ENCODE peak calls at places on chromosomes 16 and 17, in eight cellular contexts. X is epithelial cell of esophagus; W is dermis blood vessel endothelial cell; N is activated naive CD8-positive, alpha-beta T cell treated with anti-CD3 and anti-CD28 coated beads for 36 hours; D is CD14-positive monocyte; O is H7; C is fibroblast of lung; Y is kidney tubule cell. M is an unnamed sample.

GRCh38 chr16:77677129-77677528 is 45.2 kb upstream of the NUDT7 start:
- DNase-seq in W (no peak), C (peak; percentile 16), N (no peak), D (no peak), X (peak; percentile 64), Y (no peak), O (no peak), M (no peak)

GRCh38 chr17:2400474-2400866 is 390 bp downstream of the MNT start:
- DNase-seq in O (peak; percentile 87), C (no peak), W (peak; percentile 62), X (peak; percentile 63), N (peak; percentile 77), Y (peak; percentile 65), D (no peak), M (peak; percentile 83)

GRCh38 chr17:44219126-44219635 is 294 bp downstream of the UBTF start:
- DNase-seq in Y (peak; percentile 78), X (peak; percentile 75), C (peak; percentile 67), O (peak; percentile 93), D (no peak), N (peak; percentile 87), W (peak; percentile 79), M (peak; percentile 77)

GRCh38 chr17:2093349-2093748 is 38.4 kb downstream of the HIC1 start:
- DNase-seq in X (peak; percentile 69), W (no peak), Y (peak; percentile 9), D (no peak), N (no peak), O (no peak), C (no peak), M (no peak)

GRCh38 chr17:80605326-80606066 is 60.9 kb downstream of the RPTOR start:
- DNase-seq in D (no peak), C (no peak), X (peak; percentile 97), O (no peak), W (peak; percentile 56), N (peak; percentile 48), Y (peak; percentile 87), M (peak; percentile 83)

GRCh38 chr17:11668633-11669032 is 70.4 kb downstream of the DNAH9 start:
- DNase-seq in O (peak; percentile 43), N (no peak), C (no peak), D (no peak), X (no peak), Y (no peak), W (no peak), M (no peak)

GRCh38 chr16:48014349-48015135 is 141.3 kb downstream of the ABCC12 start:
- DNase-seq in Y (peak; percentile 97), D (no peak), N (no peak), C (no peak), W (no peak), O (peak; percentile 39), X (peak; percentile 98), M (no peak)

GRCh38 chr17:75241502-75241901 is 19.9 kb downstream of the GGA3 start:
- DNase-seq in O (peak; percentile 26), X (no peak), N (no peak), W (no peak), Y (no peak), C (no peak), D (no peak), M (no peak)

GRCh38 chr16:1002399-1003161 is 21.0 kb downstream of the SOX8 start:
- DNase-seq in C (peak; percentile 89), O (no peak), Y (peak; percentile 88), W (peak; percentile 92), N (peak; percentile 84), D (no peak), X (peak; percentile 6), M (peak; percentile 94)

GRCh38 chr17:32909787-32910369 is 18.1 kb upstream of the TMEM98 start:
- DNase-seq in O (peak; percentile 75), W (peak; percentile 94), N (peak; percentile 42), C (peak; percentile 87), D (no peak), Y (peak; percentile 83), X (peak; percentile 88), M (peak; percentile 86)

GRCh38 chr17:39223907-39224777 is 1.6 kb downstream of the STAC2 start:
- DNase-seq in O (peak; percentile 79), W (no peak), N (no peak), C (no peak), D (no peak), Y (no peak), X (no peak), M (no peak)

GRCh38 chr17:1986783-1987451 is 38.2 kb downstream of the RTN4RL1 start:
- DNase-seq in N (no peak), W (no peak), O (no peak), Y (no peak), X (no peak), C (no peak), D (no peak), M (no peak)

GRCh38 chr16:65657051-65657450 is 535.2 kb upstream of the CDH11 start:
- DNase-seq in Y (no peak), N (no peak), D (no peak), O (no peak), C (no peak), W (peak; percentile 1), X (no peak), M (no peak)

GRCh38 chr16:69187387-69187890 is 475 bp downstream of the SNTB2 start:
- DNase-seq in C (no peak), W (peak; percentile 54), D (no peak), X (peak; percentile 46), O (peak; percentile 82), Y (peak; percentile 50), N (peak; percentile 60), M (peak; percentile 53)

GRCh38 chr17:58576679-58577367 is 62.4 kb upstream of the MTMR4 start:
- DNase-seq in O (no peak), Y (peak; percentile 53), N (no peak), W (peak; percentile 5), D (no peak), X (peak; percentile 88), C (no peak), M (no peak)